ENCODE peak calls at places on chromosomes 3 and 15, in four cellular contexts. F is HEK293T, L is IMR-90, A is A549. D is an unnamed sample.

GRCh38 chr3:37974928-37975223 is 15.7 kb upstream of the VILL start:
- DNase-seq in F (no peak), L (no peak), A (no peak), D (no peak)

GRCh38 chr3:71305246-71306206 is 278.0 kb downstream of the FOXP1 start:
- DNase-seq in F (peak; percentile 42), L (peak; percentile 57), A (no peak), D (no peak)

GRCh38 chr3:169510378-169510777 is 153.1 kb downstream of the MECOM start:
- DNase-seq in F (no peak), L (no peak), A (no peak), D (no peak)

GRCh38 chr3:195909294-195909644 is 918 bp upstream of the TNK2 start:
- DNase-seq in F (peak; percentile 42), L (peak; percentile 27), A (no peak), D (no peak)

GRCh38 chr3:163018664-163019063 is 1522.1 kb downstream of the OTOL1 start:
- DNase-seq in F (no peak), L (no peak), A (no peak), D (no peak)

GRCh38 chr15:39145146-39145545 is 435.7 kb upstream of the THBS1 start:
- DNase-seq in F (no peak), L (no peak), A (no peak), D (no peak)

GRCh38 chr3:23174426-23175039 is 28.6 kb upstream of the UBE2E2 start:
- DNase-seq in F (no peak), L (no peak), A (no peak), D (no peak)

GRCh38 chr3:20352547-20353164 is 166.7 kb upstream of the SGO1 start:
- DNase-seq in F (no peak), L (no peak), A (no peak), D (peak; percentile 78)

GRCh38 chr3:130414457-130414856 is 69.0 kb downstream of the COL6A5 start:
- DNase-seq in F (no peak), L (no peak), A (no peak), D (no peak)

GRCh38 chr3:36496734-36497133 is 116.4 kb downstream of the STAC start:
- DNase-seq in F (no peak), L (no peak), A (no peak), D (no peak)

GRCh38 chr15:25863067-25863967 is at the start of gene ATP10A:
- DNase-seq in F (no peak), L (peak; percentile 71), A (peak; percentile 29), D (no peak)

GRCh38 chr3:135970500-135971116 is 5.1 kb downstream of the PPP2R3A start:
- DNase-seq in F (no peak), L (peak; percentile 44), A (no peak), D (no peak)

GRCh38 chr15:78397382-78397781 is 40.6 kb upstream of the IREB2 start:
- DNase-seq in F (no peak), L (no peak), A (no peak), D (no peak)

GRCh38 chr3:71984843-71985594 is 200.1 kb upstream of the PROK2 start:
- DNase-seq in F (no peak), L (no peak), A (no peak), D (no peak)

GRCh38 chr15:88661041-88661765 is 22.4 kb downstream of the ISG20 start:
- DNase-seq in F (no peak), L (peak; percentile 49), A (no peak), D (no peak)

GRCh38 chr15:41543521-41543870 is 561 bp downstream of the RPAP1 start:
- DNase-seq in F (no peak), L (no peak), A (no peak), D (no peak)

GRCh38 chr3:197810901-197811300 is 19.8 kb downstream of the LRCH3 start:
- DNase-seq in F (no peak), L (no peak), A (no peak), D (no peak)

GRCh38 chr15:89665449-89666146 is 10.3 kb upstream of the KIF7 start:
- DNase-seq in F (peak; percentile 72), L (peak; percentile 59), A (peak; percentile 50), D (no peak)

GRCh38 chr3:99418709-99419108 is 219.7 kb upstream of the COL8A1 start:
- DNase-seq in F (no peak), L (no peak), A (no peak), D (no peak)

GRCh38 chr3:30493912-30494311 is 112.5 kb upstream of the TGFBR2 start:
- DNase-seq in F (no peak), L (peak; percentile 77), A (no peak), D (no peak)

GRCh38 chr15:45133561-45133920 is 3.7 kb downstream of the DUOX1 start:
- DNase-seq in F (no peak), L (no peak), A (no peak), D (no peak)

GRCh38 chr15:98505611-98506031 is 142.7 kb upstream of the IGF1R start:
- DNase-seq in F (no peak), L (no peak), A (no peak), D (no peak)

GRCh38 chr3:13718000-13718399 is 161.9 kb downstream of the WNT7A start:
- DNase-seq in F (peak; percentile 2), L (no peak), A (no peak), D (no peak)

GRCh38 chr3:5226783-5227182 is 39.3 kb downstream of the EDEM1 start:
- DNase-seq in F (no peak), L (peak; percentile 47), A (peak; percentile 29), D (no peak)
- TF ChIP-seq BHLHE40 in F (no peak), L (no peak), A (no peak), D (no peak)

GRCh38 chr3:45758871-45759270 is 37.5 kb downstream of the SLC6A20 start:
- DNase-seq in F (no peak), L (no peak), A (no peak), D (no peak)
- TF ChIP-seq BHLHE40 in F (no peak), L (no peak), A (no peak), D (no peak)

GRCh38 chr3:84547971-84548970 is 410.5 kb upstream of the CADM2 start:
- DNase-seq in F (peak; percentile 37), L (no peak), A (peak; percentile 52), D (peak; percentile 3)
- TF ChIP-seq BHLHE40 in F (no peak), L (no peak), A (no peak), D (no peak)

DNA sequence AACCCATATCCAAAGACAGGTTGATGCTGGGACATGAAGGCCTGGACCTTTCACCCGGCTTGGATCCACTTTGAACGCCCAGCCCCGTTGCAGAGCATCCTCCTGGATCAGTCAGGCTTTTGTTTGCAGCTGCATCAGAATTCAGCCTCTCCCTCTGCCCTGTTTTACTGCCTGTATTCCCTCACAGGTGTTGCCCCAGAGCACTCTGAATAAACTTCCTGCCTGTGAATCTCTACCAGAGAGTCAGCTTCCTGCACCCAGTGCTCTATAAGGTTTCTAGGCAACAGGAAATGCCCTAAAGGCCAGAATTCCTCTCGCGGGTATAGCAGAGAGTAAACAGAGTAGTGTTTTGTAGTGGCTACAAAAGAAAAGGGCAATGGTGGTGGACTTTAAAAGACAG is 174.5 kb upstream of the IL12A start:
- DNase-seq in F (no peak), L (peak; percentile 42), A (peak; percentile 45), D (no peak)
- TF ChIP-seq BHLHE40 in F (no peak), L (no peak), A (no peak), D (no peak)